ENCODE peak calls at places on chromosomes 3 and 15, in four cellular contexts. N, E, S and T are unnamed samples.

GRCh38 chr15:66775127-66776105 is 73.4 kb downstream of the SMAD6 start:
- DNase-seq in E (no peak), N (no peak), S (no peak), T (no peak)

GRCh38 chr3:82739390-82739789 is 977.9 kb upstream of the GBE1 start:
- DNase-seq in S (no peak), N (no peak), E (no peak), T (no peak)

GRCh38 chr3:40780801-40781406 is 256.1 kb downstream of the ZNF621 start:
- DNase-seq in N (no peak), E (no peak), S (no peak), T (no peak)

GRCh38 chr15:73858062-73858461 is 15.3 kb upstream of the TBC1D21 start:
- DNase-seq in E (peak; percentile 28), S (no peak), N (no peak), T (peak; percentile 32)

GRCh38 chr15:78340243-78341056 is at the start of gene CRABP1:
- DNase-seq in E (peak; percentile 89), N (no peak), S (no peak), T (no peak)

GRCh38 chr3:112858410-112859069 is 11.9 kb upstream of the CD200R1L start:
- DNase-seq in S (no peak), E (no peak), N (no peak), T (no peak)

GRCh38 chr3:149442845-149443544 is 31.5 kb upstream of the TM4SF4 start:
- DNase-seq in E (no peak), S (no peak), N (no peak), T (no peak)

GRCh38 chr15:47439870-47440155 is 277.5 kb upstream of the SEMA6D start:
- DNase-seq in N (no peak), S (no peak), E (no peak), T (no peak)

GRCh38 chr3:34669490-34669889 is 871.1 kb downstream of the PDCD6IP start:
- DNase-seq in E (no peak), N (no peak), S (no peak), T (no peak)

GRCh38 chr15:62141643-62142588 is 23.2 kb downstream of the C2CD4B start:
- DNase-seq in S (no peak), E (no peak), N (no peak), T (no peak)

GRCh38 chr3:197746214-197746613 is 3.5 kb upstream of the FYTTD1 start:
- DNase-seq in S (no peak), E (no peak), N (no peak), T (no peak)

GRCh38 chr3:82942041-82942440 is 1180.6 kb upstream of the GBE1 start:
- DNase-seq in N (no peak), S (no peak), E (no peak), T (no peak)

GRCh38 chr3:120791010-120791409 is 48.5 kb downstream of the GTF2E1 start:
- DNase-seq in N (no peak), S (no peak), E (no peak), T (no peak)

GRCh38 chr3:171432548-171432947 is 27.7 kb downstream of the TNIK start:
- DNase-seq in N (no peak), S (no peak), E (no peak), T (no peak)

GRCh38 chr3:46717447-46718231 is at the start of gene PRSS50:
- DNase-seq in S (no peak), N (no peak), E (peak; percentile 88), T (no peak)

GRCh38 chr3:41575754-41576153 is 376.4 kb downstream of the CTNNB1 start:
- DNase-seq in N (no peak), E (no peak), S (no peak), T (no peak)

GRCh38 chr3:48400824-48401433 is 28.9 kb downstream of the FBXW12 start:
- DNase-seq in N (peak; percentile 73), S (no peak), E (peak; percentile 82), T (peak; percentile 75)

GRCh38 chr3:129525341-129525968 is 3.0 kb upstream of the RHO start:
- DNase-seq in E (no peak), S (no peak), N (no peak), T (no peak)

GRCh38 chr3:117939628-117940027 is 1095.0 kb downstream of the IGSF11 start:
- DNase-seq in S (no peak), N (no peak), E (no peak), T (no peak)

GRCh38 chr3:60855250-60855649 is 396.0 kb downstream of the FHIT start:
- DNase-seq in S (no peak), N (no peak), E (no peak), T (no peak)

GRCh38 chr15:52254331-52254730 is 41.3 kb downstream of the MYO5C start:
- DNase-seq in N (no peak), E (no peak), S (no peak), T (no peak)

GRCh38 chr15:69860921-69861320 is 236.8 kb downstream of the TLE3 start:
- DNase-seq in E (no peak), N (no peak), S (no peak), T (no peak)

GRCh38 chr15:64137226-64137833 is 14.2 kb upstream of the SNX22 start:
- DNase-seq in N (no peak), E (peak; percentile 64), S (no peak), T (no peak)
- TF ChIP-seq CTCF in N (peak; percentile 43), E (peak; percentile 30), S (no peak), T (no peak)

GRCh38 chr15:58522391-58522790 is 90.6 kb downstream of the LIPC start:
- DNase-seq in E (no peak), S (no peak), N (no peak), T (no peak)
- H3K4me1 ChIP-seq in E (peaks cover 7% of the 10 kb centered on the region), S (peaks cover 58% of the 10 kb centered on the region), N (peaks cover 39% of the 10 kb centered on the region), T (peaks cover 41% of the 10 kb centered on the region)

GRCh38 chr3:58686847-58687246 is 20.3 kb upstream of the FAM3D start:
- DNase-seq in N (no peak), S (no peak), E (no peak), T (no peak)

GRCh38 chr3:58691997-58692396 is 25.4 kb upstream of the FAM3D start:
- DNase-seq in N (no peak), S (no peak), E (no peak), T (no peak)

GRCh38 chr3:58688563-58688962 is 22.0 kb upstream of the FAM3D start:
- DNase-seq in N (no peak), E (no peak), S (no peak), T (no peak)

GRCh38 chr3:58692484-58692883 is 25.9 kb upstream of the FAM3D start:
- DNase-seq in S (no peak), N (no peak), E (no peak), T (no peak)

GRCh38 chr3:58690490-58690889 is 23.9 kb upstream of the FAM3D start:
- DNase-seq in S (no peak), E (no peak), N (no peak), T (no peak)
- H3K9me3 ChIP-seq in S (peaks cover 10% of the 10 kb centered on the region), E (peaks cover 64% of the 10 kb centered on the region), N (peaks cover 48% of the 10 kb centered on the region), T (peaks cover 37% of the 10 kb centered on the region)

GRCh38 chr3:58433400-58434169 is at the start of gene PDHB:
- DNase-seq in E (peak; percentile 97), S (peak; percentile 94), N (peak; percentile 77), T (peak; percentile 89)
- TF ChIP-seq CTCF in E (no peak), S (no peak), N (peak; percentile 22), T (no peak)

GRCh38 chr3:127787071-127787490 is 35.2 kb downstream of the MGLL start:
- DNase-seq in S (no peak), N (no peak), E (no peak), T (no peak)

GRCh38 chr3:127787556-127787955 is 34.8 kb downstream of the MGLL start:
- DNase-seq in S (no peak), N (no peak), E (no peak), T (no peak)

GRCh38 chr3:127788436-127788835 is 33.9 kb downstream of the MGLL start:
- DNase-seq in N (no peak), E (no peak), S (no peak), T (no peak)

GRCh38 chr3:127789051-127789450 is 33.3 kb downstream of the MGLL start:
- DNase-seq in E (no peak), S (no peak), N (no peak), T (no peak)

DNA sequence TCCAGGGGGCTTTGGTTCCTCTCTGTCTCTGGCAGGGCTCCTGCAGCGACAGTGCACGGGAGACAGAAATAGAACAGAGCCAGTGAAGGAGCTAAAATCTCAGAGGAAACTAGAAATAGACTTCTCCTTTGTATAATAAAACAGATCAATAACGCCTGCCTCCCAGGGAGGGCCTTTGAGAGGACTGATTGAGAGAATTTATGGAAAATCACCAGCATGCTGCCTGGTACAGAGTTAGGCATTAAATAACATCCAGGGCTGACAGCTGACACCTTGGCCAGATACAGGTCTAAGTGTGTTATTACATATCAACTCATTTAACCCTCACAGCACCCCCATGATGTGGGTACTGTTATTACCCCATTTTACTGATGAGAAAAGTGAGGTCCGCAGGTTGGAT is 34.3 kb downstream of the MGLL start:
- DNase-seq in E (no peak), N (no peak), S (no peak), T (no peak)
- H3K4me1 ChIP-seq in E (no peaks in the 10 kb centered on the region), N (no peaks in the 10 kb centered on the region), S (peaks cover 64% of the 10 kb centered on the region), T (peaks cover 25% of the 10 kb centered on the region)

DNA sequence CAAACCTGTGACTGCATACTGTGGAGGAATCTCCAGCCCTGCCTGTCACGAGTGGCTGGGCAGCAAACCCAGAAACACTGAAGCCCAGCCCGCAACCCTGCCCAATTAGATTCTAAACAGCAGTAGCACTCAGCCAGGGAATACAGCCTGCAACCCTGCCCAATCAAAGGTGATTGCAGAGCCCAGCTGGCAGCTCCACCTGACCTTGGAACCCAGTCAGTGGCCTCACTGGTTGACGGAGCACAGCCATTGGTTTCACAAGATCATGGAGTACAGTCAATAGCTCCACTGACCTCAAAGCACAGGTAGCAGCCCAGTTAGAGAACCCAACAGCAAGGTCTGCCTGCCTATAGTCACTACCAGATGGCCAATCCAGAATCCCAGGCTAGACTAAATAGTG is 35.2 kb upstream of the MYLK start:
- DNase-seq in E (no peak), S (no peak), N (no peak), T (no peak)
- H3K9me3 ChIP-seq in E (peaks cover 34% of the 10 kb centered on the region), S (peaks cover 22% of the 10 kb centered on the region), N (peaks cover 14% of the 10 kb centered on the region), T (no peaks in the 10 kb centered on the region)

DNA sequence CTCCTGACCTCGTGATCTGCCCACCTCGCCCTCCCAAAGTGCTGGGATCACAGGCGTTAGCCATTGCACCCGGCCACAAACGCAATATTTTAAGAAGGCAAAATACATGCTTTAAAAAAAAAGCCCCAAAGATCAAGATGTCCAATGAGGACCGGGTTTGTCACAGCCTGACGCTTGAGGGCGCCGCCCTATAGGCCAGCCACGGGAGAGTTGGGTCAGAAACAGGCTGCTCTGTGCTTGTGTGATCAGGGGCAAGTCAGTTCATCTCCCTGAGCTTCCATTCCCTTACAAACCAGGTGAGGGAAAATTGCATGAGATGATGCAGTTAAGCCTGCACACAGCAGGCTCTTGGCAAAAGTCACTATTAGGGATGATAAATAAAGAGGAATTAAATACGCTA is 23.9 kb downstream of the FAM174B start:
- DNase-seq in N (no peak), E (peak; percentile 38), S (no peak), T (no peak)
- TF ChIP-seq CTCF in N (peak; percentile 12), E (peak; percentile 55), S (no peak), T (no peak)

GRCh38 chr3:195151402-195151801 is 119.6 kb downstream of the XXYLT1 start:
- DNase-seq in E (no peak), S (no peak), N (no peak), T (no peak)

GRCh38 chr3:195148553-195148952 is 122.4 kb downstream of the XXYLT1 start:
- DNase-seq in E (no peak), N (no peak), S (no peak), T (no peak)

GRCh38 chr3:195151866-195152526 is 119.0 kb downstream of the XXYLT1 start:
- DNase-seq in E (peak; percentile 40), S (no peak), N (peak; percentile 50), T (no peak)

GRCh38 chr3:195149292-195149691 is 121.7 kb downstream of the XXYLT1 start:
- DNase-seq in E (no peak), S (no peak), N (no peak), T (no peak)

GRCh38 chr3:195150194-195151118 is 120.5 kb downstream of the XXYLT1 start:
- DNase-seq in N (no peak), E (peak; percentile 80), S (peak; percentile 86), T (no peak)
- H3K4me1 ChIP-seq in N (peaks cover 50% of the 10 kb centered on the region), E (peaks cover 29% of the 10 kb centered on the region), S (peaks cover 94% of the 10 kb centered on the region), T (peaks cover 12% of the 10 kb centered on the region)